ENCODE peak calls at places on chromosomes 13 and 19, in six cellular contexts. C, Y, K, D, U and Z are unnamed samples.

GRCh38 chr19:44608391-44608821 is 5.0 kb upstream of the IGSF23 start:
- DNase-seq in D (peak; percentile 23), K (no peak), U (peak; percentile 45), Y (no peak), C (no peak), Z (no peak)

GRCh38 chr13:111335263-111335662 is 14.8 kb downstream of the TEX29 start:
- DNase-seq in U (no peak), K (no peak), D (no peak), Y (no peak), C (no peak), Z (no peak)

GRCh38 chr19:3132971-3133792 is 2.7 kb upstream of the GNA15 start:
- DNase-seq in Y (peak; percentile 45), U (no peak), D (peak; percentile 81), K (no peak), C (no peak), Z (no peak)

GRCh38 chr13:110448230-110448629 is 113.3 kb downstream of the RAB20 start:
- DNase-seq in D (peak; percentile 80), U (no peak), C (peak; percentile 14), Y (no peak), K (no peak), Z (no peak)

GRCh38 chr13:111177081-111177711 is 62.1 kb downstream of the ARHGEF7 start:
- DNase-seq in C (peak; percentile 19), Y (peak; percentile 39), K (peak; percentile 57), D (peak; percentile 89), U (no peak), Z (no peak)

GRCh38 chr13:100980171-100980570 is 305.6 kb upstream of the TMTC4 start:
- DNase-seq in D (no peak), Y (no peak), C (no peak), U (no peak), K (no peak), Z (no peak)

GRCh38 chr19:41324231-41324702 is 14.3 kb downstream of the CCDC97 start:
- DNase-seq in K (no peak), D (no peak), C (no peak), U (no peak), Y (no peak), Z (no peak)

GRCh38 chr19:42653841-42654240 is 59.1 kb upstream of the CEACAM8 start:
- DNase-seq in U (no peak), Y (no peak), K (no peak), D (no peak), C (no peak), Z (no peak)

GRCh38 chr13:48730971-48731658 is 77.4 kb downstream of the CYSLTR2 start:
- DNase-seq in K (no peak), U (no peak), D (peak; percentile 42), Y (no peak), C (no peak), Z (no peak)

GRCh38 chr13:44030615-44031014 is 150.9 kb downstream of the LACC1 start:
- DNase-seq in U (no peak), D (no peak), Y (no peak), C (no peak), K (no peak), Z (no peak)

GRCh38 chr19:56670961-56671612 is 470 bp downstream of the ZNF835 start:
- DNase-seq in D (no peak), C (no peak), K (no peak), U (no peak), Y (no peak), Z (no peak)

GRCh38 chr13:97492257-97492656 is 58.3 kb downstream of the RAP2A start:
- DNase-seq in U (no peak), C (no peak), D (no peak), K (no peak), Y (no peak), Z (no peak)

GRCh38 chr19:44050740-44051653 is 839 bp upstream of the ZNF223 start:
- DNase-seq in D (no peak), C (no peak), Y (no peak), U (no peak), K (no peak), Z (no peak)

GRCh38 chr13:33283195-33283910 is 2.2 kb downstream of the STARD13 start:
- DNase-seq in U (no peak), Y (no peak), K (no peak), C (no peak), D (no peak), Z (no peak)

GRCh38 chr13:46267166-46267565 is 55.4 kb downstream of the LRRC63 start:
- DNase-seq in K (no peak), C (no peak), Y (no peak), D (no peak), U (no peak), Z (no peak)

GRCh38 chr13:42893346-42893745 is 98.7 kb downstream of the EPSTI1 start:
- DNase-seq in K (no peak), Y (no peak), C (no peak), D (peak; percentile 57), U (no peak), Z (no peak)

GRCh38 chr13:83178008-83178407 is 704.3 kb downstream of the SLITRK1 start:
- DNase-seq in Y (no peak), C (no peak), K (no peak), D (no peak), U (no peak), Z (no peak)

GRCh38 chr19:13155472-13156284 is 5.5 kb downstream of the IER2 start:
- DNase-seq in D (peak; percentile 82), K (peak; percentile 93), C (peak; percentile 65), U (peak; percentile 92), Y (peak; percentile 66), Z (no peak)

GRCh38 chr13:29861694-29862110 is 11.3 kb upstream of the UBL3 start:
- DNase-seq in K (no peak), U (peak; percentile 22), Y (no peak), C (no peak), D (peak; percentile 82), Z (no peak)

GRCh38 chr19:49761625-49762311 is 1.3 kb downstream of the TSKS start:
- DNase-seq in D (peak; percentile 54), U (peak; percentile 37), K (no peak), C (peak; percentile 28), Y (no peak), Z (no peak)

GRCh38 chr19:5006201-5006600 is 37.3 kb downstream of the KDM4B start:
- DNase-seq in C (no peak), U (no peak), K (peak; percentile 56), D (no peak), Y (no peak), Z (no peak)

GRCh38 chr19:49497047-49497789 is 984 bp downstream of the RPS11 start:
- DNase-seq in C (peak; percentile 63), K (peak; percentile 65), D (peak; percentile 50), U (peak; percentile 83), Y (peak; percentile 74), Z (no peak)

GRCh38 chr19:33606556-33606955 is 15.2 kb upstream of the CHST8 start:
- DNase-seq in U (no peak), K (no peak), D (no peak), Y (no peak), C (no peak), Z (no peak)

GRCh38 chr19:33689138-33689746 is 67.5 kb downstream of the CHST8 start:
- DNase-seq in U (no peak), C (no peak), D (no peak), Y (no peak), K (no peak), Z (no peak)

GRCh38 chr19:13153627-13154240 is 3.5 kb downstream of the IER2 start:
- DNase-seq in K (peak; percentile 42), C (peak; percentile 49), Y (no peak), D (peak; percentile 49), U (peak; percentile 59), Z (no peak)

GRCh38 chr19:12872941-12873890 is 8.0 kb downstream of the DNASE2 start:
- DNase-seq in K (peak; percentile 69), Y (no peak), D (peak; percentile 43), U (peak; percentile 35), C (no peak), Z (no peak)

DNA sequence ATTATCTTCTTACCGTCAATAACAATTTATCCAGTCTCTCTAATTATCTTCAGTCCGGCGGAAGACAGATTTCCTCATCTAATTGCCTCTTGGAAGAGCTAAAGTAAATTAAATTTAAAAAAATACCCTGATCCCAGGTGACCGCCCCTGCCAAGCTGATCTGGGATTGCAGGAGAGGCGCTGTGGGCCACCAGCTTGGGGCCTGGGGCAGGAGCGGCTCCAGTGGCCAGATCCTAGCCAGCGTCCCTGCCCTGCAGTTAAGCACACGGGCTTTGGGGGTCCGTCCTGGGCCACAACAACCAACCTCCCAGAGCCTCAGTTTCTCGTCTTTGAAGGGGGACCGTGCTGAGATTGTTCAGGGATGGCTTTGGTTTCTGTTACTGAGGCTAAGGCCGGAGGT is 12.4 kb upstream of the TMEM255B start:
- DNase-seq in K (no peak), Y (no peak), C (no peak), D (no peak), U (no peak), Z (no peak)
- TF ChIP-seq CTCF in K (no peak), Y (no peak), C (no peak), D (no peak), U (no peak), Z (no peak)

GRCh38 chr13:25249001-25249543 is 38.2 kb downstream of the MTMR6 start:
- DNase-seq in C (peak; percentile 34), U (peak; percentile 43), K (no peak), Y (no peak), D (peak; percentile 49), Z (no peak)
- TF ChIP-seq CTCF in C (peak; percentile 44), U (peak; percentile 56), K (peak; percentile 30), Y (no peak), D (peak; percentile 58), Z (peak; percentile 72)

GRCh38 chr19:7441468-7442146 is 47.2 kb downstream of the PEX11G start:
- DNase-seq in D (no peak), Y (no peak), K (no peak), C (no peak), U (no peak), Z (no peak)

GRCh38 chr19:7447648-7448047 is 41.2 kb downstream of the PEX11G start:
- DNase-seq in C (no peak), U (no peak), K (no peak), Y (no peak), D (no peak), Z (no peak)

GRCh38 chr19:7445104-7445503 is 43.7 kb downstream of the PEX11G start:
- DNase-seq in Y (no peak), D (no peak), K (no peak), C (no peak), U (no peak), Z (no peak)

GRCh38 chr19:7442423-7442822 is 46.4 kb downstream of the PEX11G start:
- DNase-seq in C (no peak), Y (no peak), U (no peak), D (no peak), K (no peak), Z (no peak)

GRCh38 chr19:7444042-7444441 is 44.8 kb downstream of the PEX11G start:
- DNase-seq in U (no peak), K (no peak), Y (no peak), D (no peak), C (no peak), Z (no peak)
- TF ChIP-seq CTCF in U (no peak), K (no peak), Y (no peak), D (no peak), C (no peak), Z (no peak)

DNA sequence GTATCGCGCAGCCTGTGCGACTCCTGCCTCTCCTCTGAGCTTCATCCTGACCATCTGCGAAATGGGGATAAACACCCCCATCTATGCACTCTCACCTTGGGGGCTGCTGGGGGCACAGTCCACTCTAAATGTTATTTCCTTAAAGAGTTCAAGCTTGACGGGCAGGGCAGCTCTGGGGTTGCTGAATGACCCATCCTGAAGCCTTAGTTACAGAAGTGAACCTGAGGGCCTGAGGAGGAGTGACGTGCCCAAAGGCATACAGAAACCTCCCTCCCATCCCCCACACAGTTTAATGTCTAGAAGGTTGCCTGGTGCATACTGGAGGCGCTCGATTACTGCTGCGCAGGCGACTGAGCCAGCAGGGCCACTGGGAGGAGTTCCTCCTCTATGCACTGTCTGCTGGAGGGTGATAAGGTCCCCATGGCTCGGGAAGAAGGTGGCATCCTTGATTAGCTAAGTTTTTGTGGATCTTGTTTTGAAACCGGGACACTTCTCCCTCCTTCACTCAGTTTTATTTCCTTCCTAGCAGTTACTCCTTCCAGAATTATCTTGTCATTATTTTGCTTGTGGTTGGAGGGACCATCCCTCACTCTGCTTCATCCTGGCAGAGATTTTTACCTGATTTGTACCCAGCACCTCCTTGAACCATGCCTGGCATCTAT is 572 bp upstream of the FKBP8 start:
- DNase-seq in D (peak; percentile 55), Y (peak; percentile 41), C (peak; percentile 32), U (peak; percentile 85), K (peak; percentile 54), Z (no peak)
- TF ChIP-seq CTCF in D (no peak), Y (no peak), C (no peak), U (no peak), K (no peak), Z (no peak)